ENCODE peak calls at places on chromosomes 5 and 9, in five cellular contexts. W is stimulated activated CD8-positive, alpha-beta memory T cell treated with anti-CD3 and anti-CD28 coated beads, Interleukin-15, amount 100 ng/mL, for 1 hour; H is left colon; R is GM23248; F is LHCN-M2. A is an unnamed sample.

GRCh38 chr5:20678814-20679298 is 690.9 kb upstream of the CDH18 start:
- DNase-seq in W (no peak), H (no peak), R (peak), F (peak), A (no peak)

GRCh38 chr5:157446077-157446930 is 13.7 kb upstream of the NIPAL4 start:
- DNase-seq in W (no peak), H (no peak), R (no peak), F (no peak), A (no peak)

GRCh38 chr9:129823163-129823933 is 588 bp downstream of the TOR1A start:
- DNase-seq in W (no peak), H (peak), R (peak), F (no peak), A (no peak)

GRCh38 chr9:112647596-112647995 is 70.3 kb downstream of the INIP start:
- DNase-seq in W (no peak), H (no peak), R (no peak), F (no peak), A (no peak)

GRCh38 chr9:73089304-73089985 is 62.2 kb upstream of the ANXA1 start:
- DNase-seq in W (no peak), H (no peak), R (no peak), F (no peak), A (no peak)

GRCh38 chr9:89410709-89411111 is 87.2 kb downstream of the SEMA4D start:
- DNase-seq in W (no peak), H (no peak), R (peak), F (no peak), A (no peak)

GRCh38 chr9:92771309-92771708 is 6.7 kb upstream of the BICD2 start:
- DNase-seq in W (no peak), H (no peak), R (no peak), F (no peak), A (no peak)

GRCh38 chr5:100777680-100778281 is 125.3 kb downstream of the ST8SIA4 start:
- DNase-seq in W (no peak), H (peak), R (peak), F (peak), A (no peak)

GRCh38 chr5:172530406-172530805 is 76.1 kb upstream of the SH3PXD2B start:
- DNase-seq in W (no peak), H (no peak), R (no peak), F (no peak), A (no peak)

GRCh38 chr9:89684912-89685636 is 80.3 kb downstream of the GADD45G start:
- DNase-seq in W (no peak), H (no peak), R (no peak), F (no peak), A (no peak)

GRCh38 chr9:27247756-27248155 is 49.2 kb downstream of the EQTN start:
- DNase-seq in W (no peak), H (peak), R (peak), F (peak), A (no peak)

GRCh38 chr9:3385871-3386270 is 139.9 kb downstream of the RFX3 start:
- DNase-seq in W (no peak), H (no peak), R (no peak), F (no peak), A (no peak)

GRCh38 chr5:10761842-10762165 is 770 bp upstream of the DAP start:
- DNase-seq in W (no peak), H (no peak), R (no peak), F (no peak), A (no peak)

GRCh38 chr9:134463293-134463692 is 137.0 kb downstream of the RXRA start:
- DNase-seq in W (no peak), H (no peak), R (no peak), F (no peak), A (no peak)

GRCh38 chr5:31197183-31197582 is 3.7 kb downstream of the CDH6 start:
- DNase-seq in W (no peak), H (no peak), R (peak), F (no peak), A (no peak)

GRCh38 chr9:89433826-89434225 is 64.1 kb downstream of the SEMA4D start:
- DNase-seq in W (no peak), H (no peak), R (peak), F (peak), A (no peak)

GRCh38 chr9:86741311-86742215 is 205.7 kb downstream of the GAS1 start:
- DNase-seq in W (no peak), H (no peak), R (peak), F (peak), A (no peak)

GRCh38 chr5:178430187-178431062 is 159.8 kb downstream of the COL23A1 start:
- DNase-seq in W (no peak), H (no peak), R (no peak), F (no peak), A (no peak)

GRCh38 chr9:136322756-136323330 is 4.5 kb upstream of the GPSM1 start:
- DNase-seq in W (no peak), H (no peak), R (no peak), F (no peak), A (no peak)

GRCh38 chr5:181200816-181201215 is 4.2 kb downstream of the TRIM7 start:
- DNase-seq in W (no peak), H (no peak), R (no peak), F (no peak), A (no peak)

GRCh38 chr5:177511796-177512675 is 2.4 kb upstream of the DOK3 start:
- DNase-seq in W (no peak), H (no peak), R (no peak), F (no peak), A (no peak)

GRCh38 chr9:16062542-16063240 is 509.8 kb downstream of the CCDC171 start:
- DNase-seq in W (no peak), H (no peak), R (peak), F (peak), A (no peak)

GRCh38 chr5:138330813-138331448 is 673 bp downstream of the CDC25C start:
- DNase-seq in W (no peak), H (no peak), R (peak), F (peak), A (no peak)

GRCh38 chr5:44943637-44944036 is 134.9 kb downstream of the MRPS30 start:
- DNase-seq in W (no peak), H (no peak), R (peak), F (no peak), A (no peak)

GRCh38 chr9:26437056-26437711 is 455.4 kb downstream of the CAAP1 start:
- DNase-seq in W (no peak), H (no peak), R (no peak), F (no peak), A (peak)

GRCh38 chr9:81814404-81814793 is 113.8 kb upstream of the SPATA31D4 start:
- DNase-seq in W (no peak), H (no peak), R (no peak), F (no peak), A (no peak)

GRCh38 chr5:92923885-92924284 is 657.1 kb downstream of the NR2F1-AS1 start:
- DNase-seq in W (no peak), H (no peak), R (no peak), F (no peak), A (no peak)

GRCh38 chr5:79853676-79854418 is 137.2 kb downstream of the MTX3 start:
- DNase-seq in W (no peak), H (no peak), R (peak), F (peak), A (no peak)

GRCh38 chr9:133584559-133585476 is 24.4 kb downstream of the FAM163B start:
- DNase-seq in W (no peak), H (peak), R (peak), F (no peak), A (no peak)

GRCh38 chr9:38195737-38196161 is 126.7 kb upstream of the SHB start:
- DNase-seq in W (no peak), H (no peak), R (no peak), F (no peak), A (no peak)

GRCh38 chr9:34964458-34964857 is 6.4 kb downstream of the PHF24 start:
- DNase-seq in W (no peak), H (no peak), R (no peak), F (no peak), A (no peak)

GRCh38 chr9:120531683-120532300 is 48.2 kb downstream of the CDK5RAP2 start:
- DNase-seq in W (no peak), H (no peak), R (peak), F (peak), A (no peak)

GRCh38 chr5:155089649-155090048 is 76.1 kb downstream of the KIF4B start:
- DNase-seq in W (no peak), H (no peak), R (peak), F (peak), A (no peak)

GRCh38 chr5:109718216-109718615 is 28.5 kb downstream of the MAN2A1 start:
- DNase-seq in W (no peak), H (no peak), R (no peak), F (no peak), A (no peak)

GRCh38 chr9:70020217-70020616 is 23.4 kb upstream of the MAMDC2 start:
- DNase-seq in W (no peak), H (no peak), R (no peak), F (no peak), A (no peak)

GRCh38 chr5:50574121-50574520 is 92.3 kb upstream of the PARP8 start:
- DNase-seq in W (no peak), H (no peak), R (no peak), F (no peak), A (no peak)

GRCh38 chr5:139640432-139641115 is 7.6 kb upstream of the CXXC5 start:
- DNase-seq in W (no peak), H (no peak), R (no peak), F (no peak), A (no peak)

GRCh38 chr9:626591-626990 is 214.9 kb upstream of the DMRT1 start:
- DNase-seq in W (no peak), H (no peak), R (peak), F (no peak), A (no peak)

GRCh38 chr5:175829718-175830585 is 41.4 kb upstream of the CPLX2 start:
- DNase-seq in W (no peak), H (no peak), R (no peak), F (no peak), A (no peak)

GRCh38 chr5:140147460-140147859 is 21.7 kb downstream of the IGIP start:
- DNase-seq in W (no peak), H (no peak), R (no peak), F (no peak), A (no peak)